ENCODE peak calls at places on chromosomes 7 and 10, in seven cellular contexts. X is body of pancreas, G is A549, Z is gastrocnemius medialis, N is HCT116, E is upper lobe of left lung, L is IMR-90. U is an unnamed sample.

GRCh38 chr7:128775744-128776474 is at the start of gene OPN1SW:
- ATAC-seq in X (no peak), G (peak; percentile 15), Z (no peak), N (peak; percentile 40), E (no peak), L (peak; percentile 3), U (no peak)

GRCh38 chr10:123140164-123140982 is 4.6 kb downstream of the HMX3 start:
- ATAC-seq in X (no peak), G (peak; percentile 55), Z (no peak), N (peak; percentile 73), E (no peak), L (no peak), U (no peak)

GRCh38 chr7:48045205-48045765 is 9.9 kb downstream of the C7orf57 start:
- ATAC-seq in X (no peak), G (no peak), Z (no peak), N (no peak), E (no peak), L (no peak), U (no peak)

GRCh38 chr10:110840225-110840922 is 31.4 kb upstream of the PDCD4 start:
- ATAC-seq in X (peak; percentile 51), G (peak; percentile 10), Z (peak; percentile 12), N (no peak), E (peak; percentile 30), L (no peak), U (peak; percentile 45)

GRCh38 chr7:75578081-75578480 is 86.0 kb downstream of the SPDYE5 start:
- ATAC-seq in X (no peak), G (no peak), Z (no peak), N (no peak), E (no peak), L (no peak), U (no peak)

GRCh38 chr10:114356786-114357588 is 47.3 kb downstream of the AFAP1L2 start:
- ATAC-seq in X (no peak), G (no peak), Z (no peak), N (no peak), E (peak; percentile 24), L (peak; percentile 68), U (peak; percentile 55)

GRCh38 chr7:30805081-30805691 is 34.0 kb downstream of the MINDY4 start:
- ATAC-seq in X (no peak), G (no peak), Z (no peak), N (no peak), E (peak; percentile 20), L (no peak), U (peak; percentile 21)

GRCh38 chr7:80907612-80908011 is 11.2 kb downstream of the SEMA3C start:
- ATAC-seq in X (no peak), G (no peak), Z (no peak), N (no peak), E (no peak), L (no peak), U (no peak)

GRCh38 chr10:120750167-120750566 is 101.0 kb upstream of the WDR11 start:
- ATAC-seq in X (no peak), G (no peak), Z (no peak), N (no peak), E (peak; percentile 88), L (no peak), U (peak; percentile 62)

GRCh38 chr7:36605261-36605660 is 119.0 kb downstream of the AOAH start:
- ATAC-seq in X (no peak), G (no peak), Z (no peak), N (peak; percentile 44), E (peak; percentile 37), L (no peak), U (no peak)

GRCh38 chr7:78476851-78477405 is 678.4 kb downstream of the PHTF2 start:
- ATAC-seq in X (no peak), G (no peak), Z (peak; percentile 51), N (no peak), E (no peak), L (no peak), U (no peak)
- TF ChIP-seq POLR2A in X (no peak), G (no peak), Z (no peak), N (no peak), E (no peak), L (no peak), U (no peak)

GRCh38 chr10:27743736-27744477 is 1.7 kb downstream of the MKX start:
- ATAC-seq in X (no peak), G (no peak), Z (no peak), N (peak; percentile 8), E (peak; percentile 18), L (no peak), U (no peak)

GRCh38 chr10:27742926-27743735 is 2.5 kb downstream of the MKX start:
- ATAC-seq in X (peak; percentile 9), G (peak; percentile 51), Z (peak; percentile 15), N (peak; percentile 31), E (peak; percentile 36), L (peak; percentile 5), U (peak; percentile 22)

GRCh38 chr10:27744478-27745379 is 890 bp downstream of the MKX start:
- ATAC-seq in X (no peak), G (peak; percentile 16), Z (no peak), N (peak; percentile 35), E (peak; percentile 12), L (peak; percentile 22), U (peak; percentile 10)

GRCh38 chr10:27741173-27742091 is 4.2 kb downstream of the MKX start:
- ATAC-seq in X (no peak), G (no peak), Z (no peak), N (no peak), E (no peak), L (no peak), U (no peak)

DNA sequence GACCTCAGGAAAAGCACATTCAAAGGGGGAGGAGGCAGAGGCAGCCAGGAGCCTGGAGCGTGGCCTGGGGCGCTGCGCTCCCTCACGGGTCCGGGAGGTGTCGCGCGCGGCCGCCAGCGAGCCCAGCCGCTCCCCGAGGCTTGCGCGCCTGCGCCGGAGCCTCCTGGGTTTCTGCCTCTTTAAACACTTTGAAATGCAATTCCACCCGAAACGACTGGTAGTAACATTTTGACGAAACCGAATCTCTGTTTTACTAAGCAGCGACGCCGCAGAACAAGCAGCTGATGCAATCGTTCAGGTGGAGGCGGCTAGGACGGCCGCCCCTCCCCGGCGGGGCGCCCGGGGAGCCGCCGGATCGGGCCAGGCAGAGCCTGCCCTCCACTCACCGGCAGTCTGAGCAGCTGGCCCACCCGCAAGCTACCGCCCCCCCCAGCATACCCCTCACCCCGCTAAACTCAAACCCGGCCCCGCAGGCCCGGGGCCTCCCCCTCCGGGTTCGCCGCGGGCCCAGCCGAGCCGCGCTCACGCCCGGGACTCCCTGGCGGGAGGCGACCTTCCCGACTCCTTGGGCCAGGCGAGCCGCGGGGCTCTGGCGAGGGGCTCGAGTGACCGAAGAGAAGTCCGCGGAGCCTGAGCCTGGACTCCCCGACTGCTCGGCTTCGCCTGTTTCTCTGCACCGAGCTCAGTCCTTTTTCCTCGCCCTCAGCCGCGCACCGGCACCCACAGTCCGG is 3.3 kb downstream of the MKX start:
- ATAC-seq in X (peak; percentile 90), G (peak; percentile 76), Z (peak; percentile 78), N (peak; percentile 78), E (peak; percentile 95), L (peak; percentile 85), U (peak; percentile 85)
- H3K4me1 ChIP-seq in X (peaks cover 53% of the 10 kb centered on the region), G (peaks cover 33% of the 10 kb centered on the region), Z (peaks cover 47% of the 10 kb centered on the region), N (peaks cover 17% of the 10 kb centered on the region), E (peaks cover 58% of the 10 kb centered on the region), L (peaks cover 3% of the 10 kb centered on the region), U (peaks cover 65% of the 10 kb centered on the region)

DNA sequence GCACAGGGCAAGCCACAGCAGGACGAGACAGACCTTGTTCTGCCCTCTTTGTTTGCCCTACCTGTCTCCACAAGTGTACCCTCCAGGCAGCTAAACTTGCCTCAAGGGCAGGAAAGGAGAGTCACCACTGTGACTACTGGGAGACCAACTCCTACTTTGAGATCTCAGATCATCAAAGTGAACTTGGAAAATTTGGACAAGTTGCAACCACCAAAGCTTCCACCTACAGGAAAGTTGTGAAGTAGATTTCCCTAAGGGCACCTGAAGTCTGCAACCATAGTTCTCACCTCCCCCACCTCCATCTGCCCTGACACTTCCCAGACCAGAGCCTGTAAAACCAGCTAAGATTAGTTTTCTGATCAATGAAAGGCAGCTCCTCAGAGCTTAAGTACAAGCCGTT is 2.5 kb upstream of the WDR91 start:
- ATAC-seq in X (no peak), G (no peak), Z (no peak), N (no peak), E (no peak), L (no peak), U (no peak)
- TF ChIP-seq POLR2A in X (no peak), G (no peak), Z (no peak), N (no peak), E (no peak), L (no peak), U (no peak)

GRCh38 chr7:5360451-5360850 is 63.2 kb downstream of the TNRC18 start:
- ATAC-seq in X (no peak), G (no peak), Z (no peak), N (no peak), E (no peak), L (no peak), U (no peak)
- H3K4me1 ChIP-seq in X (peaks cover 3% of the 10 kb centered on the region), G (no peaks in the 10 kb centered on the region), Z (peaks cover 4% of the 10 kb centered on the region), N (no peaks in the 10 kb centered on the region), E (peaks cover 38% of the 10 kb centered on the region), L (no peaks in the 10 kb centered on the region), U (peaks cover 12% of the 10 kb centered on the region)

DNA sequence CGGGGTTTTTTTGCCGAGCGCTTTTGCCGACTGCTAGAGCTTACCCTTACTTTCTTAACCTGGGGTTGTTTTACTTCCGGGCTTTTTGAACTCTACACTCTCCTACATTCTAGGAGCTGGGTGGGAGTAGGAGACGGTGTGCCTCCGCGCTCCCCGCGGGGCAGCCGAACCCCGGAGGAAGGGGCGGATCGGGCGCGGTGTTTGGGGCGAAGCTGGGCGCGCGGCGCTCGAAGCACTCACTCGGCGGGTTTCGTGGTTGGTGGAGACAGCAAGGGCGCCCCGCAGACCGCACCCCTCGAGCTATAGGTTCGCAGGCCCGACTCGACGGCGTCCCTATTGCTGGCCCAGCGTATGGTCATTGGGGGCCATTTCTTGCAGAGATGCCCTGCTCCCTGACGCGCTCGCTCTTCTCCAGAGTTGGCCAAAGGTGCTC is 245 bp downstream of the ZNF518A start:
- ATAC-seq in X (peak; percentile 73), G (peak; percentile 86), Z (peak; percentile 80), N (peak; percentile 81), E (peak; percentile 94), L (peak; percentile 87), U (peak; percentile 70)
- TF ChIP-seq POLR2A in X (peak; percentile 10), G (peak; percentile 74), Z (no peak), N (no peak), E (no peak), L (no peak), U (no peak)

DNA sequence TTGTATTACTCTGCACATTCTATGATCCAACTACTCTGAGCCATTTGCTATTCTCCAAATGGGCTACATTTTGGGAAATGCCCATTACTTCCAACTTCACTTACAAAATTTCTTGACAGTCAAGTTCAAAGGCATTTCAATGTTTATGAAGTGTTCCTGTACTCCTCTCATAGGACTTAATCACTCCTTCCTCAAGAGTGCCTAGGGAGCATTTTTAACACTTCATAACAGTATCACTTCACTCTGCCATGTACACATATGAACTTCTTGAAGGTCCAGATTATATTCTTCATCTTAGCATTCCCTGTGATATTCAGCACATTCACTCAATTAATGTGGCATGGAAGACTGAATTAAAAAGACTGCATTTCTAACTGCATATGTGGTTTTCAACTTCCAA is 21.6 kb downstream of the OSBPL3 start:
- ATAC-seq in X (no peak), G (no peak), Z (no peak), N (no peak), E (no peak), L (no peak), U (no peak)
- H3K4me1 ChIP-seq in X (no peaks in the 10 kb centered on the region), G (peaks cover 3% of the 10 kb centered on the region), Z (no peaks in the 10 kb centered on the region), N (peaks cover 6% of the 10 kb centered on the region), E (peaks cover 8% of the 10 kb centered on the region), L (peaks cover 3% of the 10 kb centered on the region), U (no peaks in the 10 kb centered on the region)

GRCh38 chr7:28582226-28582625 is 169.9 kb downstream of the CREB5 start:
- ATAC-seq in X (no peak), G (no peak), Z (no peak), N (no peak), E (no peak), L (no peak), U (no peak)
- TF ChIP-seq POLR2A in X (no peak), G (no peak), Z (no peak), N (no peak), E (no peak), L (no peak), U (no peak)

U was measured in gastroesophageal sphincter.